ENCODE peak calls at places on chromosomes 2 and 18, in eight cellular contexts. I is NB4, L is heart right ventricle, Z is GM13977, B is sigmoid colon, D is dorsolateral prefrontal cortex, Q is tibial artery, F is foreskin fibroblast. M is an unnamed sample.

GRCh38 chr2:37576831-37577230 is 94.6 kb downstream of the CDC42EP3 start:
- DNase-seq in I (no peak), L (no peak), Z (no peak), B (no peak), D (no peak), Q (no peak), F (peak; percentile 79), M (no peak)

GRCh38 chr2:235659767-235660322 is 166.0 kb downstream of the AGAP1 start:
- DNase-seq in I (peak; percentile 19), L (no peak), Z (no peak), B (no peak), D (no peak), Q (peak; percentile 49), F (peak; percentile 91), M (no peak)

GRCh38 chr2:127095784-127096183 is 11.2 kb downstream of the BIN1 start:
- DNase-seq in I (no peak), L (no peak), Z (no peak), B (peak; percentile 58), D (no peak), Q (no peak), F (no peak), M (no peak)

GRCh38 chr2:70411489-70412081 is 109.7 kb upstream of the FAM136A start:
- DNase-seq in I (no peak), L (no peak), Z (no peak), B (no peak), D (no peak), Q (no peak), F (no peak), M (no peak)

GRCh38 chr2:104733544-104733943 is 120.4 kb upstream of the POU3F3 start:
- DNase-seq in I (peak; percentile 42), L (no peak), Z (no peak), B (no peak), D (no peak), Q (no peak), F (no peak), M (no peak)

GRCh38 chr2:3610415-3610814 is 15.5 kb downstream of the COLEC11 start:
- DNase-seq in I (no peak), L (no peak), Z (no peak), B (peak; percentile 28), D (no peak), Q (no peak), F (no peak), M (no peak)

GRCh38 chr18:25896956-25897355 is 193.5 kb downstream of the SS18 start:
- DNase-seq in I (no peak), L (no peak), Z (no peak), B (no peak), D (no peak), Q (no peak), F (no peak), M (no peak)

GRCh38 chr2:105725388-105725787 is 19.3 kb upstream of the NCK2 start:
- DNase-seq in I (no peak), L (no peak), Z (no peak), B (no peak), D (no peak), Q (no peak), F (no peak), M (no peak)

GRCh38 chr2:85396531-85397470 is 13.4 kb downstream of the CAPG start:
- DNase-seq in I (no peak), L (no peak), Z (no peak), B (peak; percentile 73), D (no peak), Q (no peak), F (peak; percentile 59), M (no peak)

GRCh38 chr18:29457316-29457715 is 1280.4 kb upstream of the CDH2 start:
- DNase-seq in I (no peak), L (no peak), Z (no peak), B (no peak), D (no peak), Q (no peak), F (no peak), M (no peak)
- TF ChIP-seq CTCF in I (no peak), L (no peak), Z (no peak), B (no peak), D (no peak), Q (no peak), F (no peak), M (no peak)

GRCh38 chr2:98898423-98898841 is 37.6 kb downstream of the CRACDL start:
- DNase-seq in I (no peak), L (no peak), Z (no peak), B (no peak), D (no peak), Q (no peak), F (no peak), M (no peak)

GRCh38 chr2:98897746-98898145 is 38.3 kb downstream of the CRACDL start:
- DNase-seq in I (no peak), L (no peak), Z (no peak), B (no peak), D (no peak), Q (no peak), F (no peak), M (no peak)

GRCh38 chr2:98900721-98901120 is 35.3 kb downstream of the CRACDL start:
- DNase-seq in I (no peak), L (no peak), Z (no peak), B (peak; percentile 49), D (no peak), Q (no peak), F (no peak), M (no peak)

GRCh38 chr2:98901291-98901690 is 34.7 kb downstream of the CRACDL start:
- DNase-seq in I (no peak), L (no peak), Z (no peak), B (peak; percentile 39), D (no peak), Q (no peak), F (no peak), M (no peak)

GRCh38 chr2:98899041-98899702 is 36.9 kb downstream of the CRACDL start:
- DNase-seq in I (no peak), L (no peak), Z (no peak), B (peak; percentile 28), D (no peak), Q (no peak), F (no peak), M (no peak)
- TF ChIP-seq CTCF in I (no peak), L (no peak), Z (no peak), B (no peak), D (no peak), Q (no peak), F (no peak), M (no peak)

DNA sequence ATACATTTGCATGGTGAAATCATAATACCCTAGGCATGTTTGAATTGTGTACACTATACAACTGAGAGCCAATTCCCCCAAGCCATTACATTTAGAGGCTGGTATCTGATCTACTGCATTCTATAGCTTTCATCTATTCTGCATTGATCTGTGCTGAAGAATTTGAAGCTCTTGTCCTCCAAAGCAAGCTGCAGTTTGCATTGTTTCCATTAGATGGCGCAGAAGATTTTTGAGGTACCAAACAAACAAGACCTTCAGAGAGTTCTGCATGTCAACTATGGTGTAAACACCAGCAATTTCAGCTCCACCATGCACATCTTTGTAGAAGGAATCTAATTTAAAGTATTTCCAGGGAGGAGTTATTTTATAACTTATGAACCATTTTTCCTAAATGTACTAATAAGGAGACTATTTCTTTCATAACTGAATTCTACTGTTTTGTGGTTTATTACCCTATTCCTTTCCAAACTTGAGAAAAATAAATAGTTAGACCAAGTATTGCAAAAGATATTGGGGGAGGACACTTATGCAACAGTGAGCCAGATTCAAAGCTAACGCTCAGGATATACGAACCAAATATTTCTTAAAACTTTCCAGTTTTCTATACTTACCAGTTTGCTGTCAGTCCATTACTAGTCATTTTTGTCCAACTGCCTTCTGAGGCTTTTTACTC is 761.8 kb upstream of the ACVR2A start:
- DNase-seq in I (peak; percentile 74), L (no peak), Z (peak; percentile 27), B (no peak), D (no peak), Q (peak; percentile 33), F (peak; percentile 82), M (no peak)
- TF ChIP-seq CTCF in I (peak; percentile 90), L (peak; percentile 87), Z (peak; percentile 86), B (peak; percentile 77), D (peak; percentile 92), Q (peak; percentile 59), F (peak; percentile 81), M (peak; percentile 44)

DNA sequence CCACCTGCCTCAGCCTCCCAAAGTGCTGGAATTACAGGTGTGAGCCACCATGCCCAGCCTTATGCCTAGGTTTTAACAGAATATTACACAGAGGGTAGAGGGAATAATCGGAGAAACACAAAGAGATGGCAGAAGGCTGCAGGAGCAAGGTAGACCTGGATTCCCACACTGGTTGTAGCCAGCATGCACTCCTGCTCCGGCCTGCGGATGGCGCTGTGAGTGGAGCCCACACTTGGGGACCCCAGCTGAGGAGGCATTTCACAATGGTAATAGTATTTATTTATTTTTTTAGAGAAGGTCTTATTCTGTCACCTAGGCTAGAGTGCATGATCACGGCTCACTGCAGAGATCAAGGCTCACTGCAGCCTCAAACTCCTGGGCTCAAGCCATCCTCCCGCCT is 38.8 kb upstream of the DARS1 start:
- DNase-seq in I (no peak), L (no peak), Z (no peak), B (no peak), D (no peak), Q (no peak), F (no peak), M (no peak)
- TF ChIP-seq CTCF in I (peak; percentile 18), L (no peak), Z (no peak), B (no peak), D (no peak), Q (no peak), F (no peak), M (no peak)

DNA sequence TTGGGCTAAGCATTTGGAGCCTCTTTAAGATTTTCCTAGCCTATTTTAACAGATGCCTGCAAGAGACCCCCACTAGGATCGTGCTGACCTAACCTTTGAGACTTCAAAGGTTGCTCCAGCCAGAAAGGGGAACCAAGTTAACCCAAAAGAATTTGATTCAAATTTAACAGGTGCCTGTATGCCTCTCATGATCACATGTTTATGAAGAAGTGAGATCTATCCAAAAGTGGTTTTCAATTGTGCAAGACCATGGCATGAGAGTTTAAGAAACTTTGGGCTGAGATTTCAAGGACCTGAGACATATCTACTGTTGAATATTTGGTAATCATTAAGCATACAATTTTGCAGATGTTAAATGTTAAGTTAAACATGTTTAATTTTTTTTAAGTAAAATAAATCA is 1.3 kb upstream of the RSAD2 start:
- DNase-seq in I (no peak), L (no peak), Z (no peak), B (no peak), D (no peak), Q (no peak), F (no peak), M (no peak)
- TF ChIP-seq CTCF in I (no peak), L (no peak), Z (no peak), B (no peak), D (no peak), Q (no peak), F (no peak), M (no peak)

M was measured in omental fat pad.